ENCODE peak calls at places on chromosomes 3 and 15, in nine cellular contexts. O is heart right ventricle, B is cardiac muscle cell, E is fibroblast of pulmonary artery, X is HFF-Myc, P is foreskin keratinocyte, R is pancreas, I is thoracic aorta, U is endodermal cell. H is an unnamed sample.
A peak's percentile ranks its signal among the peaks of the same experiment; 100 is the strongest.

GRCh38 chr15:53246996-53247395 is 456.9 kb upstream of the ONECUT1 start:
- DNase-seq in O (no peak), B (peak; percentile 36), E (no peak), X (no peak), P (no peak), R (no peak), I (no peak), U (no peak), H (no peak)

GRCh38 chr15:94075349-94075748 is 156.0 kb upstream of the MCTP2 start:
- DNase-seq in O (peak; percentile 52), B (no peak), E (peak; percentile 19), X (no peak), P (no peak), R (no peak), I (no peak), U (no peak), H (peak; percentile 76)

GRCh38 chr15:63244976-63245645 is 32.3 kb upstream of the APH1B start:
- DNase-seq in O (no peak), B (no peak), E (peak; percentile 42), X (no peak), P (no peak), R (no peak), I (no peak), U (no peak), H (no peak)

GRCh38 chr15:86483936-86484335 is 404.3 kb downstream of the AGBL1 start:
- DNase-seq in O (no peak), B (peak; percentile 1), E (no peak), X (no peak), P (no peak), R (no peak), I (no peak), U (no peak), H (no peak)

GRCh38 chr15:70236306-70237103 is 138.8 kb upstream of the TLE3 start:
- DNase-seq in O (no peak), B (no peak), E (peak; percentile 51), X (peak; percentile 58), P (peak; percentile 96), R (no peak), I (no peak), U (peak; percentile 32), H (no peak)

GRCh38 chr3:70201975-70202374 is 110.5 kb downstream of the MDFIC2 start:
- DNase-seq in O (no peak), B (no peak), E (no peak), X (no peak), P (no peak), R (no peak), I (no peak), U (no peak), H (no peak)

GRCh38 chr3:134985841-134986520 is 190.9 kb downstream of the EPHB1 start:
- DNase-seq in O (no peak), B (no peak), E (no peak), X (no peak), P (no peak), R (no peak), I (no peak), U (no peak), H (no peak)

GRCh38 chr3:15324335-15324734 is 8.1 kb downstream of the SH3BP5 start:
- DNase-seq in O (peak; percentile 59), B (no peak), E (peak; percentile 61), X (no peak), P (no peak), R (peak; percentile 79), I (no peak), U (no peak), H (peak; percentile 49)

GRCh38 chr3:138681463-138682215 is 73.1 kb downstream of the FAIM start:
- DNase-seq in O (no peak), B (peak; percentile 28), E (no peak), X (no peak), P (no peak), R (no peak), I (no peak), U (no peak), H (no peak)

GRCh38 chr15:57085267-57085666 is 166.8 kb downstream of the TCF12 start:
- DNase-seq in O (no peak), B (peak; percentile 9), E (no peak), X (no peak), P (no peak), R (no peak), I (no peak), U (no peak), H (no peak)

GRCh38 chr15:60572462-60573214 is 93.7 kb upstream of the ICE2 start:
- DNase-seq in O (no peak), B (no peak), E (no peak), X (no peak), P (no peak), R (no peak), I (no peak), U (no peak), H (no peak)

GRCh38 chr15:81427176-81427575 is 53.2 kb upstream of the TMC3 start:
- DNase-seq in O (no peak), B (no peak), E (no peak), X (no peak), P (no peak), R (no peak), I (no peak), U (no peak), H (no peak)

GRCh38 chr3:150803440-150803985 is 40.5 kb upstream of the SIAH2 start:
- DNase-seq in O (no peak), B (no peak), E (no peak), X (no peak), P (no peak), R (no peak), I (no peak), U (peak; percentile 54), H (no peak)

GRCh38 chr15:74036271-74037170 is 42.0 kb downstream of the PML start:
- DNase-seq in O (peak; percentile 39), B (peak; percentile 84), E (peak; percentile 86), X (no peak), P (no peak), R (no peak), I (no peak), U (peak; percentile 95), H (peak; percentile 61)

GRCh38 chr15:89057506-89058133 is 30.6 kb upstream of the ABHD2 start:
- DNase-seq in O (peak; percentile 86), B (peak; percentile 76), E (peak; percentile 74), X (no peak), P (no peak), R (peak; percentile 97), I (peak; percentile 45), U (peak; percentile 95), H (peak; percentile 83)

GRCh38 chr3:8629151-8630021 is 15.2 kb downstream of the SSUH2 start:
- DNase-seq in O (no peak), B (no peak), E (peak; percentile 80), X (peak; percentile 44), P (peak; percentile 69), R (no peak), I (peak; percentile 44), U (no peak), H (no peak)

GRCh38 chr15:92418864-92419263 is 25.2 kb downstream of the ST8SIA2 start:
- DNase-seq in O (no peak), B (no peak), E (no peak), X (no peak), P (no peak), R (no peak), I (no peak), U (peak; percentile 59), H (no peak)
- TF ChIP-seq CTCF in O (no peak), B (no peak), E (no peak), X (no peak), P (no peak), R (no peak), I (no peak), U (peak; percentile 60), H (no peak)

GRCh38 chr3:171157286-171157685 is 130.8 kb upstream of the SLC2A2 start:
- DNase-seq in O (peak; percentile 30), B (no peak), E (peak; percentile 26), X (no peak), P (no peak), R (no peak), I (no peak), U (peak; percentile 75), H (peak; percentile 31)
- TF ChIP-seq CTCF in O (no peak), B (no peak), E (peak; percentile 1), X (no peak), P (no peak), R (no peak), I (no peak), U (peak; percentile 38), H (peak; percentile 17)

GRCh38 chr3:190807719-190808375 is 54.6 kb downstream of the GMNC start:
- DNase-seq in O (peak; percentile 77), B (peak; percentile 28), E (peak; percentile 20), X (no peak), P (no peak), R (peak; percentile 77), I (no peak), U (no peak), H (peak; percentile 83)

GRCh38 chr3:190810957-190811356 is 51.5 kb downstream of the GMNC start:
- DNase-seq in O (no peak), B (no peak), E (no peak), X (no peak), P (no peak), R (no peak), I (no peak), U (no peak), H (no peak)

GRCh38 chr3:190809351-190809750 is 53.1 kb downstream of the GMNC start:
- DNase-seq in O (no peak), B (no peak), E (no peak), X (no peak), P (no peak), R (no peak), I (no peak), U (no peak), H (no peak)

DNA sequence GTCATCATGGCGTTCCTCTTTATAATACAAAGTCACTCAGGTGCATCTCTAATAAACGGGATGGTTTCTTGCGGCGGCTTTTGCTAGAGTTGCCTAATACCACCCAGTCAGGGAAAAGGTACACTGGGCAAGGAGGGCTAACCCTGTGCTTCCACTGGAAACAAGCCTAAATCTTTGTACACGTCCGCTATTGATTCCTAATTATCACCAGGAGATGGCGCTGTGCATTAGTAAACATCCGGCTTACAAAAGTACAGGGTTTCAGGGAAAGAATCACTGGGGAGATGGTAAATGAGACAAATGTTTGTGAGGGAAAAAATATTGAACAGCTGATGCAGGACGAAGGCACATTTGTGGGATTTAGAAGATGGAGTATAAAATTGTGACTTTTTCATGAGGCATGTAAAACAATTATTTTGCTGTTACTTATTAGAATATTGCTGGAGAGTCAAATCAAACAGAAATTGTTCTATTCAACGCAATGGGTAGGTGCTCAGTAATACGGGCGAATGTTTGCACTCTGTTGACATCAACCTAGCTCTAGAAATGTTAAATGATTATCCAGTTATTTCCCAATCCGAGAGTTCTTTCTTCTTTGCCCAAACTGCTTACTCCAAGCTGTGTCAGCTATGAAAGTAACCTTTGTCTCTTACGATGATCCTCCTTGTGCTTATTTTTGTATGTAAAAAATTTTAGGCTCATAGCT is 50.6 kb downstream of the GMNC start:
- DNase-seq in O (no peak), B (peak; percentile 79), E (peak; percentile 78), X (peak; percentile 24), P (no peak), R (no peak), I (no peak), U (peak; percentile 78), H (no peak)
- TF ChIP-seq CTCF in O (peak; percentile 23), B (peak; percentile 68), E (peak; percentile 74), X (peak; percentile 58), P (peak; percentile 78), R (peak; percentile 27), I (peak; percentile 16), U (peak; percentile 90), H (peak; percentile 67)

DNA sequence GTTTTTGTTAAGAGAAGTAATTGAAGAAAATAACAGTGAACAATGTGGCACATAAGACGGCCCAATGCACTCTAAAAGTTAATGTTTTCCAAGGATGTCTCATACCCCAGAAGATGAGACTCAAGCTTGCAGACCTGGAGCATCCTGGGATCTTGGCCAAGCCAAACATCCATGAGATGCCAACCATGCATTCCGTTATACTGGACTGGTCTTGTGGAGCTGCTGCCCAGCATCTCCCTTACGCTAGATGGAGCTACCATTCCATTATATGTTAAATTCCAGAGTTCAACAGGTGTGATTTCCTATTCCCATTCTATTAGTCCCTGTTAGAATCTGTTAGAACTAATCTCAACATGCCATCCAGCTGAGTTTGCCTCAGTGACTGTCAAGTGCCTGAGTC is 181.8 kb downstream of the PDCD6IP start:
- DNase-seq in O (no peak), B (peak; percentile 38), E (peak; percentile 64), X (peak; percentile 19), P (peak; percentile 39), R (no peak), I (no peak), U (peak; percentile 60), H (no peak)
- TF ChIP-seq CTCF in O (no peak), B (peak; percentile 49), E (peak; percentile 62), X (peak; percentile 57), P (peak; percentile 63), R (no peak), I (peak; percentile 40), U (peak; percentile 86), H (peak; percentile 49)